ENCODE peak calls at places on chromosomes 12 and 14, in seven cellular contexts. G, H, E, N, L, T and K are unnamed samples.

GRCh38 chr14:33796356-33796755 is 154.5 kb downstream of the EGLN3 start:
- DNase-seq in G (no peak), E (no peak), H (no peak), N (no peak), T (no peak), L (no peak), K (no peak)

GRCh38 chr12:38586652-38587219 is 270.2 kb downstream of the ALG10B start:
- DNase-seq in T (no peak), E (no peak), G (no peak), L (no peak), N (no peak), H (no peak), K (no peak)

GRCh38 chr12:132222096-132222807 is 78.0 kb downstream of the NOC4L start:
- DNase-seq in T (no peak), E (peak; percentile 71), N (no peak), H (no peak), L (peak; percentile 28), G (peak; percentile 8), K (peak; percentile 74)

GRCh38 chr14:49218436-49219092 is 367.6 kb downstream of the RPS29 start:
- DNase-seq in L (no peak), T (no peak), G (no peak), N (no peak), E (no peak), H (no peak), K (no peak)

GRCh38 chr12:30613119-30613830 is 82.4 kb downstream of the IPO8 start:
- DNase-seq in E (no peak), T (no peak), N (no peak), H (no peak), G (no peak), L (peak; percentile 71), K (no peak)

GRCh38 chr12:24488091-24488596 is 460.8 kb downstream of the BCAT1 start:
- DNase-seq in L (no peak), G (no peak), H (no peak), E (no peak), N (no peak), T (no peak), K (no peak)

GRCh38 chr14:101351146-101351545 is 210.1 kb upstream of the DIO3 start:
- DNase-seq in T (no peak), L (no peak), G (no peak), E (no peak), N (no peak), H (no peak), K (no peak)

GRCh38 chr12:109763201-109763841 is 49.7 kb downstream of the FAM222A start:
- DNase-seq in T (peak; percentile 35), L (no peak), H (peak; percentile 10), N (no peak), G (no peak), E (no peak), K (no peak)

GRCh38 chr14:61342486-61342885 is 21.1 kb downstream of the PRKCH start:
- DNase-seq in H (no peak), E (no peak), N (no peak), T (no peak), G (peak; percentile 67), L (no peak), K (no peak)

GRCh38 chr12:122081697-122082221 is 3.2 kb downstream of the MLXIP start:
- DNase-seq in G (peak; percentile 58), E (no peak), H (peak; percentile 52), L (no peak), T (no peak), N (no peak), K (no peak)

GRCh38 chr12:95633671-95634465 is 82.6 kb upstream of the USP44 start:
- DNase-seq in N (no peak), G (no peak), L (no peak), E (no peak), H (no peak), T (no peak), K (no peak)

GRCh38 chr12:46005151-46005797 is 14.9 kb upstream of the SCAF11 start:
- DNase-seq in N (peak; percentile 14), G (no peak), L (no peak), H (no peak), E (no peak), T (no peak), K (no peak)

GRCh38 chr14:104044016-104044415 is 41.5 kb upstream of the ASPG start:
- DNase-seq in E (no peak), T (no peak), N (no peak), L (no peak), H (no peak), G (no peak), K (no peak)

GRCh38 chr12:104733717-104734175 is 224.3 kb downstream of the SLC41A2 start:
- DNase-seq in L (peak; percentile 4), N (peak; percentile 52), G (no peak), E (peak; percentile 8), H (peak; percentile 29), T (peak; percentile 79), K (no peak)

GRCh38 chr14:89797148-89797547 is 157.4 kb downstream of the EFCAB11 start:
- DNase-seq in G (no peak), T (no peak), N (no peak), H (no peak), E (no peak), L (no peak), K (no peak)

GRCh38 chr14:33686218-33686617 is 264.7 kb downstream of the EGLN3 start:
- DNase-seq in H (no peak), G (no peak), N (no peak), E (no peak), L (no peak), T (no peak), K (no peak)

GRCh38 chr12:18752280-18752920 is 14.5 kb downstream of the CAPZA3 start:
- DNase-seq in H (peak; percentile 63), E (no peak), L (no peak), G (no peak), N (no peak), T (no peak), K (no peak)

GRCh38 chr14:87901196-87901595 is 91.8 kb downstream of the GALC start:
- DNase-seq in H (no peak), G (no peak), L (no peak), N (no peak), T (no peak), E (no peak), K (no peak)

GRCh38 chr14:74793506-74794155 is 30.5 kb downstream of the YLPM1 start:
- DNase-seq in G (no peak), N (no peak), T (no peak), E (no peak), H (peak; percentile 34), L (no peak), K (peak; percentile 87)
- TF ChIP-seq JUND in G (no peak), N (no peak), T (no peak), E (no peak), H (no peak), L (no peak), K (peak; percentile 83)

GRCh38 chr14:105888784-105889665 is 362.6 kb downstream of the TMEM121 start:
- DNase-seq in G (no peak), T (no peak), E (no peak), H (no peak), L (no peak), N (no peak), K (no peak)
- TF ChIP-seq JUND in G (no peak), T (no peak), E (no peak), H (no peak), L (no peak), N (no peak), K (no peak)

GRCh38 chr14:92973798-92974372 is 50.9 kb downstream of the CHGA start:
- DNase-seq in N (no peak), E (no peak), L (no peak), H (no peak), T (no peak), G (no peak), K (peak; percentile 87)
- TF ChIP-seq JUND in N (no peak), E (no peak), L (no peak), H (no peak), T (no peak), G (no peak), K (no peak)

DNA sequence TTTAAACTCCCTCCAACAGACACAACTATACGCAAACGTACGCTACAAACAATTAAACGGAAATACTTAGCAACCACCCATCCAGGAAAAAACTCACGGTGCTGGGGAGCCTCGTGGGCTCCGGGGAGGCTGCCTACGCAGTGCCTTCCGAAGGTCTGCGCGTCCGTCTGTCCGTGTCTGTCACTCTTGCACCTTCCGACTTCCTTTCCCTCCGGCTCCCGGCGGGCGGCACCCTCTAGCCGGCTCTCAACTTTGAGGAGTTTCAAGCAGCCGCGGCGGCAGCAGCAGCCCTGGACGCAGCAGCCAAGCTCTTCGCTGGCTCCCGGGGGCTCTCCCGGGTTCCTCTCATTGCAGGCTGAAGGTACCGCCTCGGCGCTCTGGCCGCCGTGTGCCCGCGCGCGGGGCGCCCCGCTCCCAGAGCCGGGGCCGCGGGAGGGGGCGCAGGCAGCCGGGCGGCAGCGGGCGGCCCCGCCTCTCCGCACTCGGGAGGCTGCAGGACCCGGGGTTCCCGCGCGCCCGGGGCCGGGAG is at the start of gene PCED1B:
- DNase-seq in L (peak; percentile 8), H (peak; percentile 89), G (no peak), T (peak; percentile 67), N (peak; percentile 33), E (no peak), K (peak; percentile 83)
- TF ChIP-seq JUND in L (no peak), H (no peak), G (no peak), T (no peak), N (no peak), E (no peak), K (no peak)

GRCh38 chr12:4268549-4269181 is 4.9 kb upstream of the CCND2 start:
- DNase-seq in N (no peak), G (no peak), T (no peak), H (peak; percentile 18), L (no peak), E (no peak), K (no peak)
- TF ChIP-seq JUND in N (no peak), G (no peak), T (no peak), H (no peak), L (no peak), E (no peak), K (no peak)